ENCODE peak calls at places on chromosomes 11 and 22, in seven cellular contexts. W is caudate nucleus, S is spleen, J is bronchial epithelial cell, V is LNCaP clone FGC, F is IMR-90, B is NCI-H446. O is an unnamed sample.
A peak's percentile ranks its signal among the peaks of the same experiment; 100 is the strongest.

GRCh38 chr11:58788355-58789023 is 56.0 kb downstream of the GLYATL2 start:
- DNase-seq in W (no peak), S (no peak), J (peak; percentile 86), V (peak; percentile 34), F (peak; percentile 61), B (peak; percentile 72), O (no peak)

GRCh38 chr11:97683733-97684132 is 1293.9 kb downstream of the JRKL start:
- DNase-seq in W (no peak), S (no peak), J (peak; percentile 31), V (no peak), F (no peak), B (no peak), O (no peak)

GRCh38 chr11:32421992-32422391 is 13.3 kb downstream of the WT1 start:
- DNase-seq in W (no peak), S (no peak), J (no peak), V (no peak), F (no peak), B (no peak), O (no peak)

GRCh38 chr11:90646706-90647105 is 423.9 kb upstream of the CHORDC1 start:
- DNase-seq in W (no peak), S (no peak), J (peak; percentile 1), V (no peak), F (no peak), B (no peak), O (no peak)

GRCh38 chr11:72676874-72677341 is 2.7 kb upstream of the PDE2A start:
- DNase-seq in W (no peak), S (peak; percentile 89), J (peak; percentile 27), V (no peak), F (peak; percentile 26), B (no peak), O (no peak)

GRCh38 chr11:31477528-31478255 is 31.7 kb downstream of the IMMP1L start:
- DNase-seq in W (no peak), S (no peak), J (no peak), V (no peak), F (no peak), B (no peak), O (no peak)

GRCh38 chr22:43110927-43111623 is 525 bp downstream of the BIK start:
- DNase-seq in W (no peak), S (peak; percentile 84), J (no peak), V (no peak), F (no peak), B (no peak), O (no peak)

GRCh38 chr11:2302280-2302843 is 549 bp downstream of the TSPAN32 start:
- DNase-seq in W (no peak), S (peak; percentile 85), J (no peak), V (no peak), F (no peak), B (no peak), O (no peak)

GRCh38 chr22:22380098-22381030 is 128.2 kb downstream of the ZNF280B start:
- DNase-seq in W (no peak), S (peak; percentile 90), J (no peak), V (no peak), F (no peak), B (no peak), O (no peak)

GRCh38 chr22:39254789-39255298 is 10.1 kb upstream of the PDGFB start:
- DNase-seq in W (no peak), S (no peak), J (peak; percentile 68), V (no peak), F (peak; percentile 79), B (no peak), O (no peak)

GRCh38 chr22:49925525-49926128 is 7.2 kb downstream of the CRELD2 start:
- DNase-seq in W (no peak), S (peak; percentile 90), J (no peak), V (no peak), F (no peak), B (no peak), O (no peak)

GRCh38 chr22:44604455-44604854 is 97.5 kb upstream of the PRR5 start:
- DNase-seq in W (no peak), S (no peak), J (no peak), V (no peak), F (no peak), B (no peak), O (no peak)

O was measured in substantia nigra.